ENCODE peak calls at places on chromosomes 1 and 21, in six cellular contexts. One of them, this sample, is unnamed.
A peak's percentile ranks its signal among the peaks of the same experiment; 100 is the strongest.

GRCh38 chr1:153474349-153474748 is 13.9 kb upstream of the S100A7 start:
- DNase-seq in testis: no peak
- DNase-seq in tibial nerve: no peak
- DNase-seq in prostate gland: no peak
- DNase-seq in uterus: no peak
- DNase-seq in heart left ventricle: no peak
- DNase-seq in this sample: no peak

GRCh38 chr1:84892657-84893618 is at the start of gene LPAR3:
- DNase-seq in heart left ventricle: peak; percentile 28
- DNase-seq in uterus: no peak
- DNase-seq in prostate gland: peak; percentile 85
- DNase-seq in tibial nerve: no peak
- DNase-seq in testis: peak; percentile 84
- DNase-seq in this sample: no peak

GRCh38 chr1:235329139-235329808 is 904 bp downstream of the GGPS1 start:
- DNase-seq in tibial nerve: no peak
- DNase-seq in uterus: peak; percentile 20
- DNase-seq in testis: peak; percentile 40
- DNase-seq in heart left ventricle: peak; percentile 31
- DNase-seq in prostate gland: peak; percentile 40
- DNase-seq in this sample: peak; percentile 70

GRCh38 chr21:23014021-23014420 is 2015.8 kb downstream of the NCAM2 start:
- DNase-seq in heart left ventricle: no peak
- DNase-seq in prostate gland: no peak
- DNase-seq in testis: no peak
- DNase-seq in tibial nerve: no peak
- DNase-seq in uterus: no peak
- DNase-seq in this sample: no peak

GRCh38 chr1:226549937-226550670 is 1.5 kb downstream of the STUM start:
- DNase-seq in testis: peak; percentile 64
- DNase-seq in uterus: peak; percentile 40
- DNase-seq in tibial nerve: no peak
- DNase-seq in prostate gland: peak; percentile 21
- DNase-seq in heart left ventricle: peak; percentile 53
- DNase-seq in this sample: peak; percentile 6

GRCh38 chr1:53303651-53304515 is 24.0 kb downstream of the LRP8 start:
- DNase-seq in tibial nerve: no peak
- DNase-seq in uterus: no peak
- DNase-seq in prostate gland: no peak
- DNase-seq in heart left ventricle: no peak
- DNase-seq in testis: no peak
- DNase-seq in this sample: no peak

GRCh38 chr1:84143796-84144565 is at the start of gene PRKACB:
- DNase-seq in uterus: no peak
- DNase-seq in prostate gland: no peak
- DNase-seq in testis: no peak
- DNase-seq in tibial nerve: no peak
- DNase-seq in heart left ventricle: no peak
- DNase-seq in this sample: peak; percentile 81

GRCh38 chr1:66552829-66553228 is 18.9 kb downstream of the SGIP1 start:
- DNase-seq in prostate gland: no peak
- DNase-seq in tibial nerve: no peak
- DNase-seq in uterus: peak; percentile 23
- DNase-seq in heart left ventricle: peak; percentile 50
- DNase-seq in testis: no peak
- DNase-seq in this sample: no peak

GRCh38 chr1:160801836-160802580 is 6.0 kb downstream of the LY9 start:
- DNase-seq in prostate gland: no peak
- DNase-seq in heart left ventricle: no peak
- DNase-seq in uterus: no peak
- DNase-seq in testis: no peak
- DNase-seq in tibial nerve: no peak
- DNase-seq in this sample: no peak

GRCh38 chr1:46198026-46198826 is at the start of gene POMGNT1:
- DNase-seq in prostate gland: no peak
- DNase-seq in heart left ventricle: peak; percentile 79
- DNase-seq in uterus: no peak
- DNase-seq in testis: peak; percentile 62
- DNase-seq in tibial nerve: peak; percentile 51
- DNase-seq in this sample: peak; percentile 81

GRCh38 chr21:34737115-34737514 is 68.3 kb downstream of the CLIC6 start:
- DNase-seq in uterus: no peak
- DNase-seq in tibial nerve: no peak
- DNase-seq in prostate gland: peak; percentile 48
- DNase-seq in testis: no peak
- DNase-seq in heart left ventricle: no peak
- DNase-seq in this sample: no peak

GRCh38 chr1:216621536-216621935 is 101.7 kb downstream of the ESRRG start:
- DNase-seq in prostate gland: no peak
- DNase-seq in tibial nerve: no peak
- DNase-seq in heart left ventricle: no peak
- DNase-seq in uterus: no peak
- DNase-seq in testis: no peak
- DNase-seq in this sample: no peak

GRCh38 chr1:94115900-94116436 is 5.0 kb downstream of the ABCA4 start:
- DNase-seq in uterus: peak; percentile 9
- DNase-seq in heart left ventricle: no peak
- DNase-seq in tibial nerve: no peak
- DNase-seq in prostate gland: no peak
- DNase-seq in testis: no peak
- DNase-seq in this sample: no peak

GRCh38 chr1:26788836-26789611 is 1.3 kb downstream of the PIGV start:
- DNase-seq in testis: peak; percentile 91
- DNase-seq in tibial nerve: peak; percentile 66
- DNase-seq in heart left ventricle: peak; percentile 90
- DNase-seq in prostate gland: peak; percentile 88
- DNase-seq in uterus: peak; percentile 93
- DNase-seq in this sample: peak; percentile 94
- TF ChIP-seq POLR2A in testis: no peak
- TF ChIP-seq POLR2A in tibial nerve: peak; percentile 47
- TF ChIP-seq POLR2A in heart left ventricle: no peak
- TF ChIP-seq POLR2A in prostate gland: peak; percentile 17
- TF ChIP-seq POLR2A in uterus: peak; percentile 30
- TF ChIP-seq POLR2A in this sample: peak; percentile 49

GRCh38 chr1:76053021-76053420 is 21.5 kb upstream of the ST6GALNAC3 start:
- DNase-seq in tibial nerve: no peak
- DNase-seq in prostate gland: no peak
- DNase-seq in heart left ventricle: no peak
- DNase-seq in uterus: no peak
- DNase-seq in testis: no peak
- DNase-seq in this sample: no peak

GRCh38 chr1:76055987-76056386 is 18.6 kb upstream of the ST6GALNAC3 start:
- DNase-seq in heart left ventricle: no peak
- DNase-seq in prostate gland: no peak
- DNase-seq in uterus: no peak
- DNase-seq in testis: no peak
- DNase-seq in tibial nerve: no peak
- DNase-seq in this sample: no peak

GRCh38 chr1:76059461-76059860 is 15.1 kb upstream of the ST6GALNAC3 start:
- DNase-seq in uterus: no peak
- DNase-seq in prostate gland: no peak
- DNase-seq in tibial nerve: no peak
- DNase-seq in heart left ventricle: no peak
- DNase-seq in testis: no peak
- DNase-seq in this sample: no peak

DNA sequence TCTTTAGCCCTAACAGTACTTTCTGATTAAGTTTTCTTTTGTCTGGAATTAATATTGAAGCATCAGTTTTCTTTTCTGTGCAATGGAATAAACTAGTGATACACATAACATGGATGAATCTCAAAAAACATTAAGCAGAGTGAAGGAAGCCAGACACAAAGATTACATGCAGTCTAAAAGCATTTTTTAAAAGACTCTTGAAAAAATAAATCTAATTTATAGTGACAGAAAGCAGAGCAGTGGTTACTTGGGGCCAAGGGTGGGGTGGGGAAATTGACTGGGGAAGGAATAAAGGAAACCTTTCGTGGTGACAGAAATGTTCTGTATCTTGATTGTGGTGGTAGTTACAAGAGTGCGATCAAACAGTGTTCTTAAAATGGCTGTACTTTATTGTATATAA is 20.2 kb upstream of the ST6GALNAC3 start:
- DNase-seq in heart left ventricle: no peak
- DNase-seq in tibial nerve: no peak
- DNase-seq in uterus: no peak
- DNase-seq in prostate gland: no peak
- DNase-seq in testis: no peak
- DNase-seq in this sample: no peak
- TF ChIP-seq POLR2A in heart left ventricle: no peak
- TF ChIP-seq POLR2A in tibial nerve: no peak
- TF ChIP-seq POLR2A in uterus: no peak
- TF ChIP-seq POLR2A in prostate gland: no peak
- TF ChIP-seq POLR2A in testis: no peak
- TF ChIP-seq POLR2A in this sample: no peak

DNA sequence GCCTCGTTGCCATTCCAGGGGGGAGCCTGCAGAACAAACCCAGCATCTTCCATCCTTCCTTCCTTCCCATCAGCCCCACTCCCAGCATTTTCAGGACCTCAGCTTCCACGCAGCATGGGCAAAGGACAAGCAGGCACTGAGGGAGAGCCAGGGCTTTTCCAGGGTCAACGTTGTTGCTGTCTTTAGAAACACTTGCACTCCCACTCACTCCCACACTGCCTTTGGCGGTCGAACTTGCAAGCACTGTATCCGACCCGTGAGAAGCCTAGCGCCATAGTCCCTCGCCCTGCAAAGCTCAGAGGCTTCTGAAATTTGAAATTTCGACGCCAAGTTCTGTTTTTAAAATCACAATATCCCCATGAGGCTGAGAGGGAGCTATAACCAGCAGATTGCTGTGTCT is 47.4 kb downstream of the KCNAB2 start:
- DNase-seq in uterus: no peak
- DNase-seq in heart left ventricle: no peak
- DNase-seq in testis: peak; percentile 94
- DNase-seq in tibial nerve: no peak
- DNase-seq in prostate gland: no peak
- DNase-seq in this sample: no peak
- TF ChIP-seq POLR2A in uterus: no peak
- TF ChIP-seq POLR2A in heart left ventricle: no peak
- TF ChIP-seq POLR2A in testis: no peak
- TF ChIP-seq POLR2A in tibial nerve: no peak
- TF ChIP-seq POLR2A in prostate gland: no peak
- TF ChIP-seq POLR2A in this sample: no peak

GRCh38 chr1:154841384-154841783 is 28.7 kb downstream of the KCNN3 start:
- DNase-seq in testis: no peak
- DNase-seq in prostate gland: no peak
- DNase-seq in uterus: no peak
- DNase-seq in tibial nerve: no peak
- DNase-seq in heart left ventricle: no peak
- DNase-seq in this sample: no peak

GRCh38 chr1:154843913-154844681 is 26.0 kb downstream of the KCNN3 start:
- DNase-seq in heart left ventricle: no peak
- DNase-seq in uterus: no peak
- DNase-seq in tibial nerve: no peak
- DNase-seq in prostate gland: no peak
- DNase-seq in testis: no peak
- DNase-seq in this sample: no peak

GRCh38 chr1:154845174-154845573 is 24.9 kb downstream of the KCNN3 start:
- DNase-seq in heart left ventricle: no peak
- DNase-seq in uterus: no peak
- DNase-seq in tibial nerve: no peak
- DNase-seq in testis: no peak
- DNase-seq in prostate gland: no peak
- DNase-seq in this sample: no peak

GRCh38 chr1:154840557-154841176 is 29.4 kb downstream of the KCNN3 start:
- DNase-seq in heart left ventricle: no peak
- DNase-seq in uterus: no peak
- DNase-seq in prostate gland: no peak
- DNase-seq in tibial nerve: no peak
- DNase-seq in testis: no peak
- DNase-seq in this sample: no peak

DNA sequence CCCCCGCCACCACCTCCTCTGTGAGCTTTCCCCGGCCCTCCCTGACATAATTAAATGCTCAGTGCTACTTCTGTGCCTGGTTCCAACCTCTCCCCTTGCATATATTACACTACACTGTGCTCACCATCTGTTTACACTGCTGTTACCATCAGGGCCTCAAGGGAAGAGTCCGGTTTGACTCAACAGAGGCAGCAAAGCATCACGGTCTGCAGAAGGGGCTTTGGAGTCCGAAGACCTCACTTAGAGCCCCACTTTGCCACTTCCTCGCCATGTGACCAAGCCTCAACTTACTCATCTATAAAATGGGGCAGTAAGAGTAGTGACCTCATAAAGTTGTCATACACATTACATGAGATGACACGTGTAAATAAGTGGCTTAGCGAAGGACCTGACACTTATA is 27.4 kb downstream of the KCNN3 start:
- DNase-seq in uterus: no peak
- DNase-seq in tibial nerve: no peak
- DNase-seq in prostate gland: no peak
- DNase-seq in testis: no peak
- DNase-seq in heart left ventricle: no peak
- DNase-seq in this sample: no peak
- TF ChIP-seq POLR2A in uterus: no peak
- TF ChIP-seq POLR2A in tibial nerve: no peak
- TF ChIP-seq POLR2A in prostate gland: no peak
- TF ChIP-seq POLR2A in testis: no peak
- TF ChIP-seq POLR2A in heart left ventricle: no peak
- TF ChIP-seq POLR2A in this sample: no peak

GRCh38 chr1:86704972-86705632 is 726 bp downstream of the SH3GLB1 start:
- DNase-seq in tibial nerve: peak; percentile 31
- DNase-seq in heart left ventricle: peak; percentile 67
- DNase-seq in testis: peak; percentile 68
- DNase-seq in uterus: peak; percentile 43
- DNase-seq in prostate gland: peak; percentile 40
- DNase-seq in this sample: peak; percentile 81
- TF ChIP-seq POLR2A in tibial nerve: no peak
- TF ChIP-seq POLR2A in heart left ventricle: no peak
- TF ChIP-seq POLR2A in testis: no peak
- TF ChIP-seq POLR2A in uterus: no peak
- TF ChIP-seq POLR2A in prostate gland: no peak
- TF ChIP-seq POLR2A in this sample: no peak

This sample was measured in NB4.